ENCODE peak calls at places on chromosomes 4 and X, in nine cellular contexts. Q is adipocyte; D is C1 segment of cervical spinal cord; T is stimulated activated CD4-positive, alpha-beta T cell treated with anti-CD3 and anti-CD28 coated beads, Interleukin-12 subunit alpha, Interleukin-12 subunit beta, amount 100 ng/mL, for 4 hours; B is mesendoderm; P is NCI-H446; F is foreskin fibroblast; U is NCI-H2081; I is GM13977. Y is an unnamed sample.

GRCh38 chrX:23737413-23737812 is 5.7 kb downstream of the ACOT9 start:
- DNase-seq in I (no peak), P (no peak), B (no peak), F (peak; percentile 39), Q (peak; percentile 28), U (no peak), T (no peak), D (no peak), Y (no peak)

GRCh38 chr4:180618396-180618795 is 1624.8 kb upstream of the TENM3 start:
- DNase-seq in D (no peak), F (no peak), U (no peak), B (no peak), P (no peak), I (no peak), Q (no peak), T (no peak), Y (no peak)

GRCh38 chr4:1247811-1248261 is 1.1 kb downstream of the CTBP1 start:
- DNase-seq in Q (no peak), D (no peak), I (peak; percentile 29), B (no peak), T (no peak), U (peak; percentile 47), P (no peak), F (no peak), Y (no peak)

GRCh38 chr4:16598241-16599224 is 299.9 kb downstream of the LDB2 start:
- DNase-seq in F (no peak), Q (peak; percentile 38), T (no peak), I (no peak), B (peak; percentile 32), P (no peak), D (no peak), U (no peak), Y (no peak)

GRCh38 chrX:29541038-29541437 is 674.3 kb upstream of the MAGEB2 start:
- DNase-seq in Q (no peak), P (no peak), B (no peak), T (no peak), U (no peak), I (no peak), D (no peak), F (no peak), Y (no peak)

GRCh38 chr4:72302981-72303704 is 265.9 kb downstream of the ADAMTS3 start:
- DNase-seq in F (peak; percentile 64), I (peak; percentile 13), P (peak; percentile 21), T (peak; percentile 6), U (peak; percentile 2), B (peak; percentile 81), Q (peak; percentile 66), D (peak; percentile 9), Y (no peak)

GRCh38 chr4:89737888-89738287 is 99.1 kb downstream of the SNCA start:
- DNase-seq in F (peak; percentile 63), P (peak; percentile 32), T (no peak), Q (peak; percentile 77), D (no peak), B (no peak), U (peak; percentile 34), I (no peak), Y (peak; percentile 34)

GRCh38 chrX:78513996-78514745 is 145.0 kb downstream of the RTL3 start:
- DNase-seq in F (peak; percentile 31), U (no peak), P (no peak), T (no peak), D (no peak), B (no peak), Q (no peak), I (no peak), Y (no peak)

GRCh38 chr4:77959566-77960338 is 97.1 kb downstream of the MRPL1 start:
- DNase-seq in Q (peak; percentile 88), U (peak; percentile 50), I (peak; percentile 32), F (peak; percentile 73), P (peak; percentile 25), D (no peak), T (no peak), B (peak; percentile 70), Y (peak; percentile 59)